ENCODE peak calls at places on chromosome 1, in seven cellular contexts. D is EL, V is H4, L is Peyer's patch, R is OCI-LY7, C is upper lobe of right lung, T is hippocampal formation. K is an unnamed sample.

GRCh38 chr1:107483949-107484348 is 343.1 kb downstream of the NTNG1 start:
- DNase-seq in D (no peak), V (no peak), L (no peak), R (no peak), C (no peak), T (no peak), K (no peak)

GRCh38 chr1:229342902-229343587 is at the start of gene CCSAP:
- DNase-seq in D (peak), V (no peak), L (peak), R (peak), C (peak), T (peak), K (peak)

GRCh38 chr1:2520206-2520605 is 6.2 kb downstream of the PANK4 start:
- DNase-seq in D (no peak), V (no peak), L (no peak), R (no peak), C (no peak), T (no peak), K (no peak)

GRCh38 chr1:116375884-116376733 is 3.1 kb downstream of the ATP1A1 start:
- DNase-seq in D (peak), V (peak), L (peak), R (peak), C (peak), T (peak), K (peak)

GRCh38 chr1:219554109-219554508 is 58.8 kb downstream of the ZC3H11B start:
- DNase-seq in D (no peak), V (no peak), L (no peak), R (no peak), C (no peak), T (no peak), K (no peak)

GRCh38 chr1:243926803-243927245 is 76.8 kb upstream of the AKT3 start:
- DNase-seq in D (peak), V (peak), L (no peak), R (no peak), C (no peak), T (no peak), K (peak)

GRCh38 chr1:68745006-68745405 is 248.1 kb upstream of the DEPDC1 start:
- DNase-seq in D (no peak), V (peak), L (no peak), R (no peak), C (no peak), T (no peak), K (no peak)

GRCh38 chr1:2614145-2614544 is 18.7 kb downstream of the MMEL1 start:
- DNase-seq in D (no peak), V (no peak), L (no peak), R (no peak), C (no peak), T (no peak), K (no peak)

GRCh38 chr1:25245809-25246599 is 1.2 kb downstream of the RSRP1 start:
- DNase-seq in D (peak), V (no peak), L (peak), R (peak), C (no peak), T (no peak), K (peak)

GRCh38 chr1:23774174-23774880 is 3.9 kb upstream of the PITHD1 start:
- DNase-seq in D (no peak), V (no peak), L (no peak), R (no peak), C (peak), T (no peak), K (no peak)

GRCh38 chr1:31111290-31111951 is 45.9 kb upstream of the PUM1 start:
- DNase-seq in D (peak), V (no peak), L (no peak), R (no peak), C (peak), T (no peak), K (peak)

GRCh38 chr1:7042322-7043231 is 257.3 kb downstream of the CAMTA1 start:
- DNase-seq in D (peak), V (peak), L (no peak), R (peak), C (no peak), T (peak), K (peak)

GRCh38 chr1:235131961-235132360 is 3.3 kb upstream of the TOMM20 start:
- DNase-seq in D (no peak), V (no peak), L (no peak), R (no peak), C (no peak), T (no peak), K (no peak)